ENCODE peak calls at places on chromosomes 6 and 20, in five cellular contexts. T is tibial artery, J is thyroid gland, D is astrocyte, L is pancreas. H is an unnamed sample. For H3K27me3, the result is how much of the 10 kb centered on the place peaks cover.

GRCh38 chr6:46796842-46797241 is 3.7 kb downstream of the MEP1A start:
- DNase-seq in J (no peak), D (no peak), T (no peak), L (no peak), H (no peak)

GRCh38 chr20:9059931-9060330 is 9.0 kb upstream of the PLCB4 start:
- DNase-seq in J (no peak), D (peak), T (no peak), L (no peak), H (no peak)

GRCh38 chr6:3231213-3232016 is 4.0 kb upstream of the TUBB2B start:
- DNase-seq in L (peak), J (peak), D (peak), T (peak), H (peak)

GRCh38 chr6:75206338-75207210 is 721 bp upstream of the COL12A1 start:
- DNase-seq in D (peak), T (no peak), J (peak), L (peak), H (no peak)

GRCh38 chr20:57043091-57043490 is 223.3 kb downstream of the BMP7 start:
- DNase-seq in L (no peak), D (no peak), J (no peak), T (no peak), H (no peak)

GRCh38 chr20:47146703-47147102 is 209.8 kb downstream of the ZMYND8 start:
- DNase-seq in T (no peak), J (no peak), D (peak), L (no peak), H (no peak)

GRCh38 chr6:25448965-25449538 is 169.9 kb downstream of the CARMIL1 start:
- DNase-seq in T (no peak), L (no peak), J (no peak), D (no peak), H (no peak)

GRCh38 chr20:57080796-57081195 is 185.6 kb downstream of the BMP7 start:
- DNase-seq in J (no peak), T (no peak), D (no peak), L (peak), H (no peak)

GRCh38 chr6:88565409-88565811 is 398.0 kb downstream of the RNGTT start:
- DNase-seq in L (no peak), J (no peak), D (no peak), T (no peak), H (no peak)

GRCh38 chr6:44668976-44669934 is 281.7 kb downstream of the CDC5L start:
- DNase-seq in D (no peak), J (no peak), L (no peak), T (no peak), H (no peak)

GRCh38 chr20:23161968-23162696 is 76.0 kb upstream of the CD93 start:
- DNase-seq in T (peak), J (peak), L (no peak), D (peak), H (no peak)

GRCh38 chr6:170273681-170274080 is 17.2 kb downstream of the DLL1 start:
- DNase-seq in J (no peak), L (no peak), D (no peak), T (no peak), H (no peak)

GRCh38 chr20:57751411-57751810 is 41.6 kb upstream of the PMEPA1 start:
- DNase-seq in T (peak), L (peak), D (no peak), J (no peak), H (no peak)

GRCh38 chr6:10316327-10316726 is 98.5 kb downstream of the TFAP2A start:
- DNase-seq in L (no peak), J (no peak), D (peak), T (no peak), H (peak)

GRCh38 chr6:112990971-112991370 is 643.8 kb downstream of the RFPL4B start:
- DNase-seq in L (no peak), D (peak), T (no peak), J (no peak), H (no peak)

GRCh38 chr20:40786336-40786735 is 97.3 kb upstream of the MAFB start:
- DNase-seq in L (no peak), J (no peak), T (no peak), D (no peak), H (no peak)

GRCh38 chr6:90458353-90459224 is 128.3 kb downstream of the MAP3K7 start:
- DNase-seq in L (no peak), T (no peak), D (peak), J (peak), H (no peak)

GRCh38 chr20:39137299-39137698 is 175.2 kb downstream of the DHX35 start:
- DNase-seq in D (no peak), L (no peak), T (no peak), J (no peak), H (no peak)

GRCh38 chr6:158143700-158144099 is 24.4 kb downstream of the SERAC1 start:
- DNase-seq in D (no peak), L (no peak), T (no peak), J (no peak), H (no peak)

GRCh38 chr6:127459231-127459641 is at the start of gene KIAA0408:
- DNase-seq in L (no peak), D (peak), T (peak), J (peak), H (peak)

GRCh38 chr6:138795809-138796469 is at the start of gene ECT2L:
- DNase-seq in D (peak), T (peak), L (peak), J (peak), H (no peak)

GRCh38 chr20:19609642-19610223 is 148.3 kb upstream of the RIN2 start:
- DNase-seq in L (no peak), J (no peak), D (peak), T (no peak), H (no peak)

GRCh38 chr6:32668226-32668747 is 1.8 kb upstream of the HLA-DQB1 start:
- DNase-seq in D (no peak), T (no peak), J (peak), L (no peak), H (no peak)

GRCh38 chr6:147078106-147078505 is 126.1 kb upstream of the STXBP5 start:
- DNase-seq in J (peak), D (no peak), L (no peak), T (no peak), H (no peak)

GRCh38 chr20:50930139-50931047 is 844 bp downstream of the ADNP start:
- DNase-seq in T (peak), J (peak), D (no peak), L (peak), H (no peak)

GRCh38 chr20:48638546-48638945 is 189.3 kb downstream of the PREX1 start:
- DNase-seq in T (no peak), D (peak), J (no peak), L (no peak), H (no peak)

GRCh38 chr20:54476336-54476928 is 1.0 kb downstream of the DOK5 start:
- DNase-seq in D (no peak), L (no peak), T (no peak), J (no peak), H (no peak)

GRCh38 chr6:10033223-10033829 is 381.5 kb downstream of the TFAP2A start:
- DNase-seq in J (peak), D (peak), T (no peak), L (no peak), H (no peak)

GRCh38 chr6:33696538-33697518 is 14.7 kb downstream of the UQCC2 start:
- DNase-seq in L (no peak), D (peak), J (peak), T (peak), H (no peak)
- H3K4me3 ChIP-seq in L (no peak), D (no peak), J (no peak), T (no peak), H (no peak)

GRCh38 chr20:5426026-5426425 is 109.3 kb upstream of the PROKR2 start:
- DNase-seq in D (no peak), T (no peak), J (no peak), L (no peak), H (no peak)
- H3K27me3 ChIP-seq in D (under half), T (under half), J (under half), L (under half), H (under half)

GRCh38 chr6:30719356-30719755 is 796 bp upstream of the TUBB start:
- DNase-seq in L (no peak), T (no peak), J (no peak), D (no peak), H (no peak)

GRCh38 chr6:30720738-30721197 is 616 bp downstream of the TUBB start:
- DNase-seq in J (peak), L (peak), D (no peak), T (peak), H (no peak)

GRCh38 chr6:30719791-30720737 is at the start of gene TUBB:
- DNase-seq in L (peak), D (peak), T (peak), J (peak), H (peak)

GRCh38 chr6:30722280-30723112 is 2.3 kb downstream of the TUBB start:
- DNase-seq in J (peak), D (no peak), L (peak), T (peak), H (no peak)

GRCh38 chr6:30721198-30722024 is 1.3 kb downstream of the TUBB start:
- DNase-seq in D (peak), L (peak), T (peak), J (peak), H (no peak)
- TF ChIP-seq CTCF in D (no peak), L (peak), T (peak), J (no peak), H (peak)

DNA sequence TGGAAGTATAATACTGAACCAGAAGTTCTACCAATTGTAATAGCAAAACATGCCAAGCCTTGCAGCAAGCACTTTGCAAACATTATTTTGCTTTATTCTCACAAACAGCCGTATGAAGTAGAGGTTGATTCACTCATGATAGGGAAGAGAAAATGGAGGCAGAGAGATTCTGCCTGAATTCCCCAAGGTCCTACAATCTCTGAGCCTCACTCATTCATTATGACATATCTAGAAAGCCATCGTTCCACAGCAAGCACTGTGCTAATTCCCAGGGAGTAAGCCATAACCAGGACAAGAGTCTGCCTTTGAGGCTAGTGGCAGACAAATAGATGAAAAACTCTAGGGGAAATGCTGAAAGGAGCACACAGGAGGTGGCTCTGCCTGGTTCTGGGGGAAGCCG is 288.0 kb downstream of the TSHZ2 start:
- DNase-seq in D (no peak), T (no peak), J (no peak), L (no peak), H (no peak)
- H3K4me3 ChIP-seq in D (no peak), T (no peak), J (no peak), L (no peak), H (no peak)

DNA sequence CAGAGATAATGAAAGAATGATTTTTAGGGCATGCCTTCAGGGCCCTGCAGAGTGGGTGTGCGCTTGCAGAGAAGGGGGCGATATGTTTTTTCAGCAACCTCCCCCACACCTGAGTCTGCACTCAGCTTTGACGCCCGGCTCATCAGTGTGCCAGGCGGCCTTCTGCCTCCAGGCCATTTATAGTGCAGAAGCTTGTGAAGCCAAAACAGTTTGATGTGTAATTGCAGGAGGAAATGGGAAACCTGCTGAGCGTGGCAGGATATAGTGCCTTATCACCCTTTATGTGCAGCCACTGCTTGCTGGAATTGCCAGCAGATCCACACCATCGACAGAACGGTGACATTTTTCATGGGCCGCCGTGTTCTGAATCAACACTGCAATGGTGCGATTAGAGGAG is 178.2 kb downstream of the CDH4 start:
- DNase-seq in L (no peak), D (no peak), T (no peak), J (no peak), H (no peak)
- H3K27me3 ChIP-seq in L (under half), D (under half), T (under half), J (under half), H (under half)

DNA sequence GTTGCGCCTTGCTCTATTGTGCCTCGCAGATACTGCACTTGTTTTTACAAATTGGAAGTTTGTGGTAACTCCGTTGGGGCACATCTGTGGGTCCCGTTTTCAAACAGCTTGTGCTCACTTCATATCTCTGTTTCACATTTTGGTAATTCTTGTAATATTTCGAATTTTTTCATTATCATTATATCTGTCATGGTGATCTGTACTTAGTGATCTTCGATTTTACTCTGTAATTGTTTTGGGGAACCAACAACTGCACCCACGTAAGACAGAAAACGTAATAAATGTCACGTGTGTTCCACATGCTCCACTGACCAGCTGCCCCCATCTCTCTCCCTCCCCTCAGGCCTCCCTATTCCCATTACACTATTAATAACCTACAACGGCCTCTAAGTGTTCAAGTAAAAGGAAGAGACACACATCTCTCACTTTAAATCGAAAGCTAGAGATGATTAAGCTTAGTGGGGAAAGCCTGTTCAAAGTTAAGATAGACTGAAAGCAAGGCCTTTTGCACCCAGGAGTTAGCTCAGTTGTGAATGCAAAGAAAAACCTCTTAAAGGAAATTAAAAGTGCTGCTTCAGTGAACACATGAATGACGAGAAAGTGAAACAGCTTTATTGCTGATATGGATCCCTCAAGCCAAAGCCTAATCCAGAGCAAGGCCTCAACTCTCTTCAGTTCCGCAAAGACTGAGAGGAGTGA is 26.9 kb downstream of the TTLL2 start:
- DNase-seq in J (no peak), T (no peak), L (no peak), D (no peak), H (no peak)
- TF ChIP-seq CTCF in J (no peak), T (no peak), L (no peak), D (no peak), H (no peak)

GRCh38 chr6:129498950-129499870 is 210.8 kb downstream of the ARHGAP18 start:
- DNase-seq in J (no peak), T (peak), L (no peak), D (peak), H (no peak)
- H3K4me3 ChIP-seq in J (no peak), T (no peak), L (no peak), D (no peak), H (peak)

GRCh38 chr6:70843328-70843918 is 113.4 kb downstream of the B3GAT2 start:
- DNase-seq in J (no peak), T (no peak), D (no peak), L (no peak), H (no peak)
- H3K27me3 ChIP-seq in J (under half), T (under half), D (under half), L (under half), H (under half)

DNA sequence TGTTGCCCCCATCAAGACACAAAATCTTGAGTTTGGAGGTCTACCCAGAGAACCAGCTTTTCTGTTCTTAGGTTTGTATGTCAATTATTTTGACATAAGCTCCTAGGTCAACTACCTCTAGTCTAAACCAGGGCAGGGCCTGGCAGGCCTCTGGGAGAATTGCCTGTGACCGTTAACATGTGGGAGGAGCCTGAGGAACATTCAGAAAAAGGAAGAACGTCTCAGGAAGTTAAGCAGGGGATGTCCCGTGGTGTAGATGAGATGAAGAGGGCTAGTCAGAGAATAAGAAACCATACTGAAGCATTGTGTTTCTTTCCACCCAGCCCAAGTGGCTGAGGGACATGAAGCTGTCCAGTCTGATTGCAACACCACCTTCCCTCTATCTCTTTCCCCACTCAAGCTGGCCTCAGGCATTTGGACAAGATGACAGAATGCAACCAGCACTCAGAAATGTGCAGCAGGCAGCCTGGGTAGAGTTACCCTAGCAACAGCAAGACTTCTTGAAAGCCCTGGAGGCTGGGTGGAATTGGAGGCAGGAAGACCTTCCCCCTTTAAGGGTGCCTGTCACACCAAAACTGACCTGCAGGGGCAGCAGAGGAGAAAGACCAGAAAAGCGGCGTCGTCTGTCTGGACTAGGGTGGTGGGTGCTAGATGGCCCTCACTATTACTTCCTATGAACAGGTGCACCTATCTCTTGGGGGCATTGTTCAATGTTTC is 186.2 kb downstream of the UNC5CL start:
- DNase-seq in J (no peak), L (no peak), T (no peak), D (no peak), H (no peak)
- TF ChIP-seq CTCF in J (no peak), L (no peak), T (no peak), D (peak), H (peak)

GRCh38 chr6:11589261-11589660 is 51.7 kb downstream of the TMEM170B start:
- DNase-seq in J (no peak), T (no peak), L (no peak), D (no peak), H (no peak)

GRCh38 chr6:11585426-11586016 is 48.0 kb downstream of the TMEM170B start:
- DNase-seq in L (no peak), T (no peak), J (no peak), D (no peak), H (no peak)

GRCh38 chr6:11584264-11584663 is 46.7 kb downstream of the TMEM170B start:
- DNase-seq in J (no peak), L (no peak), T (no peak), D (no peak), H (no peak)

GRCh38 chr6:11586117-11586516 is 48.6 kb downstream of the TMEM170B start:
- DNase-seq in D (peak), T (no peak), J (no peak), L (no peak), H (no peak)

DNA sequence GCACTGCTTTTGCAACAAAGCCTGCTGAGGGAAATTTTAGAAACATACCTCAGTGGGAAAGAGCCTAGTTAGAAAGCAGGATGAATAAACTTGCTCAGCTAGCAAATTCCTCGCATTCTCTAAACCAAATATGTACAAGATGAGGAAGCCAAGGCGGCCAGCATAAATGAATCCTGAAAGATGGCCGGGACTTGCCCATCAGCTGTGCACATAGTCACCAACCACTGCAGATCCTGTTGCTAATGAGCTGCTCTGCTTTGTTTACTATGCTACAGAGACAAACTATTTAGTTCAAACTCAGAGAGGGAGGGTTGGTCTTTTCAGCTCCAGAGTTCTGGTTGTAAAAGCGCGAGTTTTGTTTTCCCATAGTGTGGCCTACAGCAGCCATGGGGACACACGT is 49.0 kb downstream of the TMEM170B start:
- DNase-seq in L (no peak), T (no peak), J (no peak), D (peak), H (peak)
- H3K4me3 ChIP-seq in L (no peak), T (no peak), J (no peak), D (no peak), H (no peak)